ENCODE peak calls at places on chromosome 1, in five cellular contexts. W is heart right ventricle, J is hepatocyte, P is breast epithelium, S is suprapubic skin. K is an unnamed sample.

GRCh38 chr1:61981870-61982660 is 212.6 kb upstream of the L1TD1 start:
- DNase-seq in S (no peak), P (no peak), W (no peak), J (no peak), K (no peak)

GRCh38 chr1:236120725-236121153 is 21.6 kb upstream of the GPR137B start:
- DNase-seq in P (no peak), S (no peak), J (no peak), W (no peak), K (no peak)

GRCh38 chr1:89125571-89126233 is at the start of gene GBP2:
- DNase-seq in J (peak; percentile 77), W (no peak), P (no peak), S (no peak), K (no peak)

GRCh38 chr1:168469690-168470089 is 74.1 kb downstream of the XCL2 start:
- DNase-seq in J (peak; percentile 16), P (peak; percentile 60), W (peak; percentile 66), S (peak; percentile 90), K (peak; percentile 58)

GRCh38 chr1:203777596-203777995 is 12.6 kb downstream of the LAX1 start:
- DNase-seq in J (no peak), P (no peak), W (no peak), S (no peak), K (no peak)

GRCh38 chr1:71677541-71677940 is 596.7 kb upstream of the ZRANB2 start:
- DNase-seq in J (no peak), W (no peak), P (no peak), S (no peak), K (no peak)

GRCh38 chr1:121516279-121516967 is 331.6 kb downstream of the SRGAP2C start:
- DNase-seq in W (peak; percentile 25), P (no peak), J (no peak), S (no peak), K (no peak)

GRCh38 chr1:184643661-184644060 is 111.0 kb downstream of the EDEM3 start:
- DNase-seq in S (no peak), W (no peak), P (no peak), J (no peak), K (no peak)

GRCh38 chr1:44543064-44543815 is 131.0 kb downstream of the TMEM53 start:
- DNase-seq in P (no peak), J (no peak), S (no peak), W (no peak), K (peak; percentile 99)

GRCh38 chr1:213162862-213163261 is 111.8 kb downstream of the RPS6KC1 start:
- DNase-seq in W (no peak), J (no peak), S (no peak), P (no peak), K (no peak)

GRCh38 chr1:199855580-199855979 is 171.9 kb upstream of the NR5A2 start:
- DNase-seq in W (no peak), P (no peak), S (no peak), J (no peak), K (no peak)

GRCh38 chr1:157948547-157949152 is 44.8 kb upstream of the KIRREL1 start:
- DNase-seq in P (no peak), S (no peak), J (peak; percentile 77), W (no peak), K (peak; percentile 87)

GRCh38 chr1:13922440-13922839 is 222.5 kb downstream of the PRDM2 start:
- DNase-seq in J (peak; percentile 32), P (no peak), S (no peak), W (no peak), K (no peak)

GRCh38 chr1:186750250-186750649 is 70.0 kb upstream of the PTGS2 start:
- DNase-seq in S (no peak), W (no peak), P (no peak), J (no peak), K (no peak)

GRCh38 chr1:153459655-153460054 is 796 bp downstream of the S100A7 start:
- DNase-seq in P (no peak), W (no peak), S (no peak), J (no peak), K (no peak)

GRCh38 chr1:187763976-187764375 is 935.2 kb downstream of the PLA2G4A start:
- DNase-seq in J (no peak), W (no peak), S (no peak), P (no peak), K (no peak)

GRCh38 chr1:114352797-114353196 is 158.2 kb downstream of the TRIM33 start:
- DNase-seq in S (no peak), J (no peak), W (no peak), P (no peak), K (no peak)

GRCh38 chr1:6392081-6392879 is 1.3 kb downstream of the ACOT7 start:
- DNase-seq in S (no peak), W (no peak), P (no peak), J (no peak), K (no peak)

GRCh38 chr1:7209340-7209739 is 424.1 kb downstream of the CAMTA1 start:
- DNase-seq in J (no peak), S (no peak), W (no peak), P (no peak), K (no peak)

GRCh38 chr1:39158330-39159086 is 46.0 kb upstream of the MACF1 start:
- DNase-seq in W (no peak), S (no peak), P (peak; percentile 55), J (peak; percentile 92), K (peak; percentile 85)

GRCh38 chr1:14994841-14995437 is 158.6 kb upstream of the TMEM51 start:
- DNase-seq in S (no peak), P (peak; percentile 62), J (no peak), W (no peak), K (no peak)

GRCh38 chr1:115251340-115251748 is 86.7 kb downstream of the NGF start:
- DNase-seq in P (no peak), J (no peak), S (no peak), W (no peak), K (no peak)

GRCh38 chr1:10640843-10641553 is 155.4 kb downstream of the CASZ1 start:
- DNase-seq in J (no peak), P (no peak), S (no peak), W (no peak), K (no peak)
- H3K27ac ChIP-seq in J (no peak overlapping the region), P (peak overlapping the region; percentile 82), S (peak overlapping the region; percentile 49), W (peak overlapping the region; percentile 41), K (no peak overlapping the region)

DNA sequence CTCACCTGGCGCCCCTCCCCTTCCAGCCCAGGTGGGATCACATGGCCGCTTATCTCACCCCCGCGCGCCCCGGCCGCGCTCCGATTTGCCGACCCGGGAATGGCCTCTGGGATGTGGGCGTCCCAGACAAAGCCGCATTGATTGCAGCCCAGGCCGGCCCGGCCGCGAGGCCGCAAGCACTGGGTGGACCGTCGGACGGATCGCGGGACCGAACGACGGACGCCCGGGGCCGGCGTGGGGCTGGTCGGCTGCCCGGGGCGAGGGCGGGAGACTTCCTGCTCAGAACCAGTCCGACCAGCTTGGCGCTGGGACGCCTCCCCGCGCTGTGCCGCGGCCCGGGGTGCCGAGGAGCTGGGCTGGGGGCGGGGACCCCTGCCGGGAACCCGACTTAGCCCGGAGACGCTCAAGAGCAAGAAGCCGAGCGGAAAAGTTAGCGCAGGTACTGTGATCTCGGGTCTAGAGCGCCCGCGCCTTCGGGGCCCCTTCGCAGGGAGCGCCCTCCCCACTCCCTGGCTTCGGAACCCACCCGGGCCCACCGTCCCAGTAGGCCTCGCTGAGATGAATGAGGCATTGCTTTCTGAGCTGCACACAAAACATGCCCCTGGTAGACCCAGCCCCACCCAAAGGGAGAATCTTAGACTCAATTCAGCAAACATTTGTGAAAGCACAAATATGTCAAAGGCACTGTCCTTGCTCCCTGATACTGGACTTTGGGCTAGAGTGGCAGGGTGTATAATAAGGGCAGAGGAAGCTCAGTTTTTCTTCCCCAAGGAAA is 415 bp upstream of the LAD1 start:
- DNase-seq in S (no peak), J (peak; percentile 91), P (no peak), W (no peak), K (peak; percentile 91)
- H3K4me1 ChIP-seq in S (peaks cover 59% of the 10 kb centered on the region), J (peaks cover 45% of the 10 kb centered on the region), P (peaks cover 4% of the 10 kb centered on the region), W (peaks cover 8% of the 10 kb centered on the region), K (no peaks in the 10 kb centered on the region)

GRCh38 chr1:231523816-231524215 is 4.7 kb upstream of the TSNAX start:
- DNase-seq in J (no peak), P (no peak), W (no peak), S (no peak), K (no peak)
- H3K4me3 ChIP-seq in J (no peak overlapping the region), P (no peak overlapping the region), W (no peak overlapping the region), S (no peak overlapping the region), K (no peak overlapping the region)

DNA sequence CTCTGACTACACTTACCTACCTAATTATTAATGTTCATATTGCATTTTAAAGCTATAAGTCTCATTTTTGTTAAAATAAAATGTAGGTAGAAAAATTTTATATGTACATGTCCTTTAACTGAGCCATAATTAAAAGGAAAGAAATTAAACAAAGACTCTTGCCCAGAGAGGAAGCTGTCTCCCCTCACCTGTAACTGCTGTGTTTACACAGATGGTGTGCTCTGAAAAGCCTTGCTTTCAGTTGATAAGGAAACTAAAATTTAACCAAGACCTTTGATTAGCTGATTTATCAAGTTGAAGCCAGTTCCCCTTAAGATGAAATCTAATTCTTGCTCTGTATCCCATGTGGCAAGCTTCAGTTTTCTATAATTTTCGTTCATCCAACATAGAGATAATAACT is 213.5 kb downstream of the LYPLAL1 start:
- DNase-seq in P (no peak), J (no peak), S (no peak), W (no peak), K (no peak)
- H3K27ac ChIP-seq in P (no peak overlapping the region), J (no peak overlapping the region), S (no peak overlapping the region), W (no peak overlapping the region), K (no peak overlapping the region)

GRCh38 chr1:16383917-16384316 is 16.9 kb downstream of the SZRD1 start:
- DNase-seq in J (no peak), S (no peak), W (no peak), P (no peak), K (no peak)
- H3K4me1 ChIP-seq in J (peaks cover 10% of the 10 kb centered on the region), S (peaks cover 42% of the 10 kb centered on the region), W (peaks cover 52% of the 10 kb centered on the region), P (no peaks in the 10 kb centered on the region), K (peaks cover 9% of the 10 kb centered on the region)

DNA sequence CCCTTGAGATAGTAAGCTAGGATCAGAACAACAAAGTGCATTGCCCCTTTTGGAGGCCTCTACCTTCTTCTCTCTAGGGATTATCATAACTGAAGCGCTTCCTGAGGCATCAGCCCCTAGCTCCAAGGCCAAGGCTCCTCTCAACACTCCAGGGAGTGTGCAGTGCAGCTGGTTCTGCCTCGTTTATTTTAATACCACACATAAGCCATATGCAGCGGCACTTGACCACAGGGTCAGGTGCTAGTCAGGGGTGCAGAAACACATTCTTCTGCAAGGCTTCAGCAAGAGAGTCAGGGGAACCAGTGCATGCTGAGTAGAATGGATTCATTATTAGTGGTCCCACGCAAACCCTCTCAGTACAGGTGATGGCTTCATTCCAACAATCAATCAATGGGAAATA is 41.6 kb downstream of the ASTN1 start:
- DNase-seq in W (no peak), S (no peak), P (no peak), J (no peak), K (no peak)
- H3K4me3 ChIP-seq in W (no peak overlapping the region), S (no peak overlapping the region), P (no peak overlapping the region), J (no peak overlapping the region), K (no peak overlapping the region)

GRCh38 chr1:24151175-24151533 is 8.2 kb upstream of the IL22RA1 start:
- DNase-seq in J (peak; percentile 86), P (no peak), W (no peak), S (peak; percentile 21), K (peak; percentile 95)
- H3K27ac ChIP-seq in J (peak overlapping the region; percentile 98), P (peak overlapping the region; percentile 76), W (no peak overlapping the region), S (no peak overlapping the region), K (peak overlapping the region; percentile 45)

GRCh38 chr1:159918041-159918917 is 7.0 kb downstream of the TAGLN2 start:
- DNase-seq in P (no peak), W (no peak), S (no peak), J (no peak), K (no peak)
- H3K4me1 ChIP-seq in P (peaks cover 15% of the 10 kb centered on the region), W (peaks cover 74% of the 10 kb centered on the region), S (peaks cover 94% of the 10 kb centered on the region), J (peaks cover 43% of the 10 kb centered on the region), K (peaks cover 39% of the 10 kb centered on the region)

K was measured in endodermal cell.